ENCODE peak calls at places on chromosomes 2 and 18, in five cellular contexts. One of them, this sample, is unnamed.

GRCh38 chr2:15797231-15797945 is 143.0 kb upstream of the MYCN start:
- DNase-seq in H9: peak
- DNase-seq in RWPE1: no peak
- DNase-seq in substantia nigra: no peak
- DNase-seq in ovary: no peak
- DNase-seq in this sample: no peak

GRCh38 chr18:12046046-12046750 is 47.4 kb upstream of the ANKRD62 start:
- DNase-seq in H9: no peak
- DNase-seq in RWPE1: no peak
- DNase-seq in substantia nigra: no peak
- DNase-seq in ovary: no peak
- DNase-seq in this sample: no peak

GRCh38 chr18:67509711-67510110 is 6.8 kb downstream of the DSEL start:
- DNase-seq in H9: no peak
- DNase-seq in RWPE1: no peak
- DNase-seq in substantia nigra: no peak
- DNase-seq in ovary: no peak
- DNase-seq in this sample: no peak

GRCh38 chr18:79926715-79927596 is 24.5 kb downstream of the SLC66A2 start:
- DNase-seq in H9: peak
- DNase-seq in RWPE1: no peak
- DNase-seq in substantia nigra: no peak
- DNase-seq in ovary: peak
- DNase-seq in this sample: no peak

GRCh38 chr2:185676316-185676715 is 62.3 kb upstream of the FSIP2 start:
- DNase-seq in H9: no peak
- DNase-seq in RWPE1: no peak
- DNase-seq in substantia nigra: no peak
- DNase-seq in ovary: no peak
- DNase-seq in this sample: no peak

GRCh38 chr2:61016392-61017002 is 1.0 kb upstream of the PEX13 start:
- DNase-seq in H9: no peak
- DNase-seq in RWPE1: no peak
- DNase-seq in substantia nigra: no peak
- DNase-seq in ovary: no peak
- DNase-seq in this sample: no peak

GRCh38 chr18:75320506-75320905 is 107.0 kb downstream of the SMIM21 start:
- DNase-seq in H9: no peak
- DNase-seq in RWPE1: no peak
- DNase-seq in substantia nigra: no peak
- DNase-seq in ovary: no peak
- DNase-seq in this sample: no peak

GRCh38 chr2:234427081-234428058 is 69.5 kb downstream of the ARL4C start:
- DNase-seq in H9: peak
- DNase-seq in RWPE1: no peak
- DNase-seq in substantia nigra: no peak
- DNase-seq in ovary: no peak
- DNase-seq in this sample: peak

GRCh38 chr2:25654801-25655200 is 18.6 kb downstream of the DTNB start:
- DNase-seq in H9: no peak
- DNase-seq in RWPE1: no peak
- DNase-seq in substantia nigra: no peak
- DNase-seq in ovary: no peak
- DNase-seq in this sample: no peak

GRCh38 chr2:237354930-237355329 is 59.0 kb downstream of the COL6A3 start:
- DNase-seq in H9: no peak
- DNase-seq in RWPE1: peak
- DNase-seq in substantia nigra: no peak
- DNase-seq in ovary: no peak
- DNase-seq in this sample: no peak

GRCh38 chr18:60123031-60123430 is 223.2 kb downstream of the PMAIP1 start:
- DNase-seq in H9: no peak
- DNase-seq in RWPE1: no peak
- DNase-seq in substantia nigra: no peak
- DNase-seq in ovary: no peak
- DNase-seq in this sample: no peak

GRCh38 chr2:148725569-148725968 is 81.0 kb downstream of the EPC2 start:
- DNase-seq in H9: no peak
- DNase-seq in RWPE1: no peak
- DNase-seq in substantia nigra: no peak
- DNase-seq in ovary: no peak
- DNase-seq in this sample: no peak

GRCh38 chr2:164737612-164738081 is 104.0 kb downstream of the COBLL1 start:
- DNase-seq in H9: peak
- DNase-seq in RWPE1: peak
- DNase-seq in substantia nigra: no peak
- DNase-seq in ovary: peak
- DNase-seq in this sample: peak

GRCh38 chr18:71114550-71115210 is 825.8 kb downstream of the SOCS6 start:
- DNase-seq in H9: no peak
- DNase-seq in RWPE1: no peak
- DNase-seq in substantia nigra: no peak
- DNase-seq in ovary: no peak
- DNase-seq in this sample: no peak

GRCh38 chr2:67702284-67702683 is 305.2 kb downstream of the ETAA1 start:
- DNase-seq in H9: no peak
- DNase-seq in RWPE1: no peak
- DNase-seq in substantia nigra: no peak
- DNase-seq in ovary: no peak
- DNase-seq in this sample: no peak

GRCh38 chr2:178109813-178110212 is 2.4 kb upstream of the RBM45 start:
- DNase-seq in H9: no peak
- DNase-seq in RWPE1: peak
- DNase-seq in substantia nigra: no peak
- DNase-seq in ovary: no peak
- DNase-seq in this sample: no peak

GRCh38 chr18:79912409-79912991 is 39.0 kb downstream of the SLC66A2 start:
- DNase-seq in H9: peak
- DNase-seq in RWPE1: no peak
- DNase-seq in substantia nigra: no peak
- DNase-seq in ovary: peak
- DNase-seq in this sample: no peak

GRCh38 chr2:149679286-149679685 is 91.7 kb upstream of the MMADHC start:
- DNase-seq in H9: no peak
- DNase-seq in RWPE1: no peak
- DNase-seq in substantia nigra: no peak
- DNase-seq in ovary: no peak
- DNase-seq in this sample: no peak

GRCh38 chr18:32010124-32010745 is 8.4 kb upstream of the RNF125 start:
- DNase-seq in H9: peak
- DNase-seq in RWPE1: no peak
- DNase-seq in substantia nigra: no peak
- DNase-seq in ovary: no peak
- DNase-seq in this sample: no peak

GRCh38 chr2:192060161-192060560 is 134.6 kb downstream of the TMEFF2 start:
- DNase-seq in H9: no peak
- DNase-seq in RWPE1: no peak
- DNase-seq in substantia nigra: no peak
- DNase-seq in ovary: no peak
- DNase-seq in this sample: no peak

GRCh38 chr2:28360742-28361293 is 31.8 kb upstream of the FOSL2 start:
- DNase-seq in H9: no peak
- DNase-seq in RWPE1: no peak
- DNase-seq in substantia nigra: no peak
- DNase-seq in ovary: peak
- DNase-seq in this sample: peak

GRCh38 chr2:99680946-99681345 is 191.1 kb upstream of the REV1 start:
- DNase-seq in H9: no peak
- DNase-seq in RWPE1: no peak
- DNase-seq in substantia nigra: no peak
- DNase-seq in ovary: no peak
- DNase-seq in this sample: no peak

GRCh38 chr2:12014088-12014960 is 267.9 kb downstream of the LPIN1 start:
- DNase-seq in H9: no peak
- DNase-seq in RWPE1: no peak
- DNase-seq in substantia nigra: no peak
- DNase-seq in ovary: no peak
- DNase-seq in this sample: no peak

GRCh38 chr2:113180131-113180946 is 6.6 kb downstream of the PSD4 start:
- DNase-seq in H9: no peak
- DNase-seq in RWPE1: no peak
- DNase-seq in substantia nigra: no peak
- DNase-seq in ovary: no peak
- DNase-seq in this sample: no peak

GRCh38 chr2:151777487-151777886 is 43.2 kb upstream of the NEB start:
- DNase-seq in H9: no peak
- DNase-seq in RWPE1: no peak
- DNase-seq in substantia nigra: no peak
- DNase-seq in ovary: no peak
- DNase-seq in this sample: no peak

GRCh38 chr2:190569994-190570755 is 35.7 kb upstream of the NEMP2 start:
- DNase-seq in H9: no peak
- DNase-seq in RWPE1: no peak
- DNase-seq in substantia nigra: no peak
- DNase-seq in ovary: no peak
- DNase-seq in this sample: no peak

GRCh38 chr2:216545359-216545758 is 46.7 kb downstream of the RPL37A start:
- DNase-seq in H9: no peak
- DNase-seq in RWPE1: no peak
- DNase-seq in substantia nigra: no peak
- DNase-seq in ovary: no peak
- DNase-seq in this sample: no peak

GRCh38 chr2:134764164-134764563 is 45.4 kb upstream of the TMEM163 start:
- DNase-seq in H9: no peak
- DNase-seq in RWPE1: no peak
- DNase-seq in substantia nigra: no peak
- DNase-seq in ovary: peak
- DNase-seq in this sample: no peak
- H3K27ac ChIP-seq in H9: no peak
- H3K27ac ChIP-seq in RWPE1: no peak
- H3K27ac ChIP-seq in substantia nigra: no peak
- H3K27ac ChIP-seq in ovary: no peak
- H3K27ac ChIP-seq in this sample: no peak

GRCh38 chr2:37583402-37583801 is 88.0 kb downstream of the CDC42EP3 start:
- DNase-seq in H9: no peak
- DNase-seq in RWPE1: no peak
- DNase-seq in substantia nigra: no peak
- DNase-seq in ovary: no peak
- DNase-seq in this sample: no peak
- H3K27ac ChIP-seq in H9: no peak
- H3K27ac ChIP-seq in RWPE1: no peak
- H3K27ac ChIP-seq in substantia nigra: no peak
- H3K27ac ChIP-seq in ovary: no peak
- H3K27ac ChIP-seq in this sample: no peak

GRCh38 chr2:127365211-127365643 is 22.5 kb downstream of the MAP3K2 start:
- DNase-seq in H9: no peak
- DNase-seq in RWPE1: no peak
- DNase-seq in substantia nigra: no peak
- DNase-seq in ovary: no peak
- DNase-seq in this sample: no peak
- H3K27ac ChIP-seq in H9: no peak
- H3K27ac ChIP-seq in RWPE1: no peak
- H3K27ac ChIP-seq in substantia nigra: no peak
- H3K27ac ChIP-seq in ovary: no peak
- H3K27ac ChIP-seq in this sample: no peak

DNA sequence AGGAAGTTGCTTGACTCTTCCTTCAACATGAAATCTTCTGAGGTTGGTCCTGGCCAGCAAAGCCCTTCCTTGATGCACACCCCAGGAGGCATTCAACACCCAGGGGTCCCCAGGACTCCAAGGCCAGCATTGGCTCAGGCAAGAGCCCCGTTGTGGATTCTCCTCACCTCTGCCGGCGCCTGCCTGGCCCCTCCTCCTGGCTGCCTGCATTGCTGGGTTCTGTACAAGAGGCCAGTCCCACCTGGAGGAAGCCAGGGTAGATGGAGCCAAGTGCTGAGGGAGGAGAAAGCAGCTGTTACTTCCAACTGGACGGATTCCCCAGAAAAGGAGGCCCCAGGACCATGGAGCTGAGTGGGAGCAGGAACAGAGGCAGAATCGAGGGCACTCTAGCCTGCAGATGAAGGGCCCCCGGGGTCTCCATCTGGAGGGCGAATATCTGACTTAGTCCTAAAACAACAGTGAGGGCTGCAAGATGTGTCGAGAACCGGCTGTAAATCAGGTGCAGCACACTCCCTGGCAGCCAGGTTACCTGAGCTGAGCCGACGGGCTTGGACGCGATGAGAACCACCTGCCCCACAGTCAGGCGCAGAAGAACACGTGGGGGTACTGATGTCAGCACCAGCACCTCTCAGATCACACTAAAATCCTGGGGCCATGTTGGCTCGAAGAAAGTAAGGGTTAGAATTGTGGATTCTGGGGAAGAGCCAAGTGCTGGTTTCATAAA is 399.6 kb upstream of the SALL3 start:
- DNase-seq in H9: no peak
- DNase-seq in RWPE1: no peak
- DNase-seq in substantia nigra: no peak
- DNase-seq in ovary: no peak
- DNase-seq in this sample: no peak
- H3K27ac ChIP-seq in H9: no peak
- H3K27ac ChIP-seq in RWPE1: no peak
- H3K27ac ChIP-seq in substantia nigra: no peak
- H3K27ac ChIP-seq in ovary: no peak
- H3K27ac ChIP-seq in this sample: no peak

GRCh38 chr2:9803023-9803805 is 40.1 kb upstream of the TAF1B start:
- DNase-seq in H9: no peak
- DNase-seq in RWPE1: peak
- DNase-seq in substantia nigra: no peak
- DNase-seq in ovary: no peak
- DNase-seq in this sample: no peak
- H3K27ac ChIP-seq in H9: no peak
- H3K27ac ChIP-seq in RWPE1: peak
- H3K27ac ChIP-seq in substantia nigra: no peak
- H3K27ac ChIP-seq in ovary: no peak
- H3K27ac ChIP-seq in this sample: peak